ENCODE peak calls at places on chromosomes 16 and 17, in four cellular contexts. One of them, this sample, is unnamed.

GRCh38 chr16:88348377-88349152 is 34.2 kb upstream of the ZNF469 start:
- DNase-seq in K562: no peak
- DNase-seq in GM12878: no peak
- DNase-seq in HepG2: no peak
- DNase-seq in this sample: no peak

GRCh38 chr17:29176500-29177351 is 3.5 kb downstream of the MYO18A start:
- DNase-seq in K562: peak; percentile 77
- DNase-seq in GM12878: no peak
- DNase-seq in HepG2: peak; percentile 69
- DNase-seq in this sample: peak; percentile 48

GRCh38 chr16:66904846-66905632 is 13.6 kb downstream of the CDH16 start:
- DNase-seq in K562: no peak
- DNase-seq in GM12878: no peak
- DNase-seq in HepG2: peak; percentile 88
- DNase-seq in this sample: no peak

GRCh38 chr16:30896203-30896889 is at the start of gene CTF1:
- DNase-seq in K562: peak; percentile 86
- DNase-seq in GM12878: no peak
- DNase-seq in HepG2: peak; percentile 39
- DNase-seq in this sample: peak; percentile 70

GRCh38 chr17:76866774-76867577 is 1.2 kb upstream of the MGAT5B start:
- DNase-seq in K562: no peak
- DNase-seq in GM12878: no peak
- DNase-seq in HepG2: no peak
- DNase-seq in this sample: no peak

GRCh38 chr17:75271955-75272847 is 1.2 kb upstream of the MIF4GD start:
- DNase-seq in K562: no peak
- DNase-seq in GM12878: no peak
- DNase-seq in HepG2: no peak
- DNase-seq in this sample: no peak

GRCh38 chr16:75109732-75110243 is 6.8 kb downstream of the LDHD start:
- DNase-seq in K562: no peak
- DNase-seq in GM12878: no peak
- DNase-seq in HepG2: no peak
- DNase-seq in this sample: no peak

GRCh38 chr16:25553711-25554436 is 137.9 kb upstream of the HS3ST4 start:
- DNase-seq in K562: peak; percentile 69
- DNase-seq in GM12878: no peak
- DNase-seq in HepG2: no peak
- DNase-seq in this sample: no peak

GRCh38 chr17:50863221-50863843 is 2.8 kb downstream of the TOB1 start:
- DNase-seq in K562: no peak
- DNase-seq in GM12878: no peak
- DNase-seq in HepG2: peak; percentile 66
- DNase-seq in this sample: peak; percentile 35

GRCh38 chr16:1884155-1884760 is 12.3 kb upstream of the MEIOB start:
- DNase-seq in K562: peak; percentile 56
- DNase-seq in GM12878: no peak
- DNase-seq in HepG2: peak; percentile 63
- DNase-seq in this sample: peak; percentile 59

GRCh38 chr17:40477796-40478195 is 23.6 kb downstream of the TNS4 start:
- DNase-seq in K562: no peak
- DNase-seq in GM12878: no peak
- DNase-seq in HepG2: no peak
- DNase-seq in this sample: no peak

GRCh38 chr16:58490100-58490499 is 9.8 kb upstream of the NDRG4 start:
- DNase-seq in K562: no peak
- DNase-seq in GM12878: no peak
- DNase-seq in HepG2: no peak
- DNase-seq in this sample: no peak

GRCh38 chr16:89482087-89482823 is 8.1 kb downstream of the ANKRD11 start:
- DNase-seq in K562: no peak
- DNase-seq in GM12878: no peak
- DNase-seq in HepG2: no peak
- DNase-seq in this sample: no peak

GRCh38 chr16:82761236-82761635 is 134.5 kb downstream of the CDH13 start:
- DNase-seq in K562: no peak
- DNase-seq in GM12878: no peak
- DNase-seq in HepG2: no peak
- DNase-seq in this sample: no peak

GRCh38 chr17:17751489-17751995 is 70.3 kb downstream of the RAI1 start:
- DNase-seq in K562: peak; percentile 24
- DNase-seq in GM12878: no peak
- DNase-seq in HepG2: no peak
- DNase-seq in this sample: no peak

GRCh38 chr17:39090832-39091622 is 60.4 kb downstream of the PLXDC1 start:
- DNase-seq in K562: no peak
- DNase-seq in GM12878: no peak
- DNase-seq in HepG2: no peak
- DNase-seq in this sample: no peak
- TF ChIP-seq FOXM1 in K562: no peak
- TF ChIP-seq FOXM1 in GM12878: no peak
- TF ChIP-seq FOXM1 in HepG2: no peak
- TF ChIP-seq FOXM1 in this sample: no peak

DNA sequence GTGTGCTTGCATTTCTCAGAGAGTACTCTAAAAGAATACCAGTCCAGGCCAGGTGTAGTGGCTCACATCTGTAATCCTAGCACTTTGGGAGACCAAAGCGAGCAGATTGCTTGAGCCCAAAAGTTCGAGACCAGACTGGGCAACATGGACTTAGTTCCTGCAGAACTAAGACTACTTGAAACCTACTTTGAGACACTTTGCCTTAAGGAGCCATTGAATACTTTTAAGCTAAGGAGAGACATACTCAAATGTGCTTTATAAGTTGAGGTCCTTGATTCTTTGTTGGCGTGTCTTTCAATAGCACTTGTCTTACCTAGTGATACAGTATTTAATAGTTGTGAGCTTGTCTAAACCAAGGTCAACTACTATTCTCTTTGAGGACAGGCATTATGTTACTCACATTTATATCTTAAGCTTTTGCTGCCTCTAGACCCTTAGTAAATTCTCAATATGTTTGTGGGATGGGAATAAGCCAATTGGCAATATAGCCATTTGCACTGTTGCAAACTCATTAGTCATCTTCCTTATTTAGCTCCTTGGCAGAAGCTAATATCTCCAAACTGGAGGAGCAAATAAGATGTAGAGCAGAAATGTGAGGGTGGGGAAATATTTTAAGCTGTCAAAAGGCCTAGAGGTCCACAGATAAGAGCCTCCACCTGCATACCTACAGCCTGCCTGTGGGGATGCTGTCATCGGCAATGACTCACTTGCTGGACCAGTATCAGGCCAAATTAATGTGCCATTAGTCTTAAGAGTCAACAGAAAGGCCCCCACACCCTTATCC is 16.3 kb downstream of the SCPEP1 start:
- DNase-seq in K562: no peak
- DNase-seq in GM12878: no peak
- DNase-seq in HepG2: no peak
- DNase-seq in this sample: no peak
- TF ChIP-seq TARDBP in K562: no peak
- TF ChIP-seq TARDBP in GM12878: no peak
- TF ChIP-seq TARDBP in HepG2: no peak
- TF ChIP-seq TARDBP in this sample: no peak

GRCh38 chr17:27581016-27581415 is 50.0 kb upstream of the LGALS9 start:
- DNase-seq in K562: no peak
- DNase-seq in GM12878: no peak
- DNase-seq in HepG2: no peak
- DNase-seq in this sample: no peak
- TF ChIP-seq SP1 in K562: no peak
- TF ChIP-seq SP1 in GM12878: no peak
- TF ChIP-seq SP1 in HepG2: no peak
- TF ChIP-seq SP1 in this sample: no peak

GRCh38 chr17:8742828-8743227 is 1.8 kb downstream of the CCDC42 start:
- DNase-seq in K562: no peak
- DNase-seq in GM12878: no peak
- DNase-seq in HepG2: no peak
- DNase-seq in this sample: no peak

GRCh38 chr17:8747731-8748130 is 3.1 kb upstream of the CCDC42 start:
- DNase-seq in K562: no peak
- DNase-seq in GM12878: no peak
- DNase-seq in HepG2: no peak
- DNase-seq in this sample: no peak

GRCh38 chr17:8744086-8744781 is 402 bp downstream of the CCDC42 start:
- DNase-seq in K562: no peak
- DNase-seq in GM12878: no peak
- DNase-seq in HepG2: no peak
- DNase-seq in this sample: no peak

GRCh38 chr17:8746501-8747236 is 2.0 kb upstream of the CCDC42 start:
- DNase-seq in K562: no peak
- DNase-seq in GM12878: peak; percentile 1
- DNase-seq in HepG2: no peak
- DNase-seq in this sample: peak; percentile 28

DNA sequence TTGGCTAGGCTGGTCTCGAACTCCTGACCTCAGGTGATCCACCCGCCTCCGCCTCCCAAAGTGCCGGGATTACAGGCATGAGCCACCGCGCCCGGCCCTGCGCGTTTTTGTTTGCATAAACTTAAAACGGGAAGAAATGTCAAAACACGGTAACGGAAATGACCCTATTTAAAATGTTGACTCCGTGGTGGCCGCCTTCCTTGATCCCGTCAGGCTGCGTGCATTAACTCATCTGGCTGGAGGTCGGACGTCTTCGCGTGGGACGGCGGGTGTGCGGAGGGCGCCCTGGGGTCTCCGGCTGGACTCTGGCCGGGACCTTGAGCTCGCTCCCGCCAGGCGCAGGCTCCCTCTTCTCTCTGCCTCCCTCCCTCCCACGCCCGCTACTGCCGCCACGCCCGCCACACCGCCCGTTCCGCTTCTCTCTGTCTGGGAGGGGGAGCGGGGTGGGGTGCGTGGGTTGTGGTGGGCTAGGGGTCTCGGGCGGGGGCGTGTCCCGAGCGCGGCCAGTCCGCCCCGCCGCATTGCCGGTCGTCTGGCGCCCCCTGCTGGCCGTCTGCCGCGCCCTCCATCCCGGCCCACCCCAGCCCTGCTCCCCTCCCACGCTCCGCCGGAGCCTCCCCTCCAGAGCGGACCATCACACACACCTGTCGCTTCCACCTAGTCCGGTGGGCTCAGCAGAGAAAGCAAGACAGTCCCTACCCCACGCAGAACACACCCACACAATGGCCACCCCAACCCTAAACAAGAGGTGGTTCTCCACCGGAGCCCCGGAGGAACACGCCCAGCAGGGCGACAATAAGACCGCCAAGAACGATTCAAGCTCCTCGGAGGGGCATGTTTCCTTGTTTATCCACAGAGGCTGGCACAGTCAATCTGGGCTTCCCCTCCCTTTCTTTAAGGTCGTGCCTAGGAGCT is 1.2 kb upstream of the CCDC42 start:
- DNase-seq in K562: peak; percentile 83
- DNase-seq in GM12878: peak; percentile 4
- DNase-seq in HepG2: peak; percentile 38
- DNase-seq in this sample: peak; percentile 89
- TF ChIP-seq FOXM1 in K562: no peak
- TF ChIP-seq FOXM1 in GM12878: no peak
- TF ChIP-seq FOXM1 in HepG2: no peak
- TF ChIP-seq FOXM1 in this sample: no peak

GRCh38 chr17:43341705-43342600 is 56.8 kb upstream of the ARL4D start:
- DNase-seq in K562: no peak
- DNase-seq in GM12878: no peak
- DNase-seq in HepG2: no peak
- DNase-seq in this sample: no peak
- TF ChIP-seq TARDBP in K562: no peak
- TF ChIP-seq TARDBP in GM12878: no peak
- TF ChIP-seq TARDBP in HepG2: no peak
- TF ChIP-seq TARDBP in this sample: no peak

DNA sequence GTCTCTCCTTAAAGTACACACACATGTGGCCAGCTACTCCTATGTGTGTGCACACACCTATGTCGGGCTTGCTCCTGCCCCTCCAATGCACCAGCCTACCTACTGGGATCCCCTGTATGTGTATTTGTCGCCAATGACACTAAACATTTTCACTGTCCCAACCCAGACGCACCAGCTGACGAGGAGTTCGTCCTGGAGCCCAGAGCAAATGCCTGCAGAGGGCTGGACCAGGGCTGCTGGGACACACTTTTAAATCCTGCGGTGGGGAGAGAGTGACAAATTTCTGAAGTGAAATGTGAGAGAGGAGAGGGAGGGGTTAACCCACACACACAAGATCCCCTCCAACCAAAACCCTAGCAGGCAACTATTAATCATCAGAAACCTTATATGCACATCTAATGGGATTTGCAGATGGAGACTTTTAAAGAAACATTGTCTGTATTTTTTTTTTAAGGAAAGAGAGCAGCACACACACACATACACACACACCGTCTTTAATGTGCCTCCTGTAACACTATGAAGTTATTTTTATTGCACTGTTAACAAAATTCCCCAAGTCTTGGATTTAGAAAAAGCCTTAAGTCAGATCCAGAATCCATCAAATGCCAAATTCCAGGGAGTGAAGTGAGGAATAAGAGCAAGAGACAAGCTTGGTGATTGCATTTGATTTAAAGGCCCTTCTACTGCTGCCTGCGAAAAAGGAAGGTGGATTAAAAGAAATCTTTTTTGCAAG is at the start of gene MEOX1:
- DNase-seq in K562: no peak
- DNase-seq in GM12878: peak; percentile 79
- DNase-seq in HepG2: no peak
- DNase-seq in this sample: peak; percentile 65
- TF ChIP-seq SP1 in K562: no peak
- TF ChIP-seq SP1 in GM12878: no peak
- TF ChIP-seq SP1 in HepG2: no peak
- TF ChIP-seq SP1 in this sample: no peak

GRCh38 chr16:78396046-78396445 is 296.6 kb downstream of the WWOX start:
- DNase-seq in K562: peak; percentile 20
- DNase-seq in GM12878: no peak
- DNase-seq in HepG2: no peak
- DNase-seq in this sample: no peak
- TF ChIP-seq FOXM1 in K562: no peak
- TF ChIP-seq FOXM1 in GM12878: no peak
- TF ChIP-seq FOXM1 in HepG2: no peak
- TF ChIP-seq FOXM1 in this sample: no peak

GRCh38 chr17:39218906-39219305 is 6.8 kb downstream of the STAC2 start:
- DNase-seq in K562: no peak
- DNase-seq in GM12878: no peak
- DNase-seq in HepG2: no peak
- DNase-seq in this sample: no peak
- TF ChIP-seq TARDBP in K562: no peak
- TF ChIP-seq TARDBP in GM12878: no peak
- TF ChIP-seq TARDBP in HepG2: no peak
- TF ChIP-seq TARDBP in this sample: no peak